ENCODE peak calls at places on chromosomes 1 and 21, in ten cellular contexts. N is EL, B is IMR-90, T is kidney tubule cell, J is activated B cell treated with CpG ODN at 0.5 μM for 24 hours, Z is HS-5, K is H1, E is osteocyte, A is testis, D is NCI-H2171 treated with DMSO at 0.1 percent for 48 hours. G is an unnamed sample.

GRCh38 chr1:160169553-160170399 is 18.4 kb downstream of the ATP1A4 start:
- DNase-seq in E (no peak), D (no peak), A (no peak), T (no peak), J (no peak), Z (no peak), K (peak), N (no peak), B (no peak), G (no peak)

GRCh38 chr21:15141236-15141970 is 76.6 kb upstream of the NRIP1 start:
- DNase-seq in E (no peak), K (no peak), A (no peak), B (no peak), N (no peak), D (no peak), T (peak), J (no peak), Z (no peak), G (no peak)

GRCh38 chr1:3610165-3610822 is 1.0 kb downstream of the MEGF6 start:
- DNase-seq in N (no peak), K (no peak), T (no peak), A (peak), E (no peak), B (no peak), D (peak), Z (no peak), J (no peak), G (no peak)

GRCh38 chr1:233075045-233075444 is 124.6 kb downstream of the NTPCR start:
- DNase-seq in N (peak), Z (peak), K (no peak), D (no peak), J (no peak), B (peak), A (no peak), T (peak), E (no peak), G (no peak)

GRCh38 chr1:42721926-42722325 is 18.1 kb downstream of the CLDN19 start:
- DNase-seq in A (no peak), B (no peak), E (no peak), N (no peak), K (no peak), D (peak), J (no peak), T (no peak), Z (no peak), G (no peak)

GRCh38 chr1:229579101-229579651 is 20.7 kb upstream of the ABCB10 start:
- DNase-seq in K (no peak), Z (no peak), T (peak), J (no peak), A (peak), D (peak), N (peak), B (peak), E (peak), G (no peak)

GRCh38 chr1:51840743-51841461 is 37.6 kb downstream of the NRDC start:
- DNase-seq in K (no peak), N (no peak), T (no peak), J (no peak), A (no peak), Z (no peak), D (peak), B (no peak), E (no peak), G (no peak)

GRCh38 chr1:39063191-39063590 is 37.0 kb downstream of the NDUFS5 start:
- DNase-seq in B (no peak), T (no peak), N (no peak), E (no peak), J (no peak), A (no peak), Z (no peak), K (no peak), D (no peak), G (peak)

GRCh38 chr21:45478115-45478801 is 64.0 kb downstream of the SLC19A1 start:
- DNase-seq in K (peak), J (peak), B (peak), N (peak), A (peak), D (peak), Z (no peak), E (no peak), T (peak), G (peak)

GRCh38 chr1:216390956-216391355 is 32.3 kb downstream of the USH2A start:
- DNase-seq in K (no peak), D (no peak), T (no peak), A (no peak), J (no peak), E (no peak), B (no peak), Z (no peak), N (no peak), G (no peak)

GRCh38 chr1:108505766-108506075 is 54.2 kb upstream of the EEIG2 start:
- DNase-seq in Z (no peak), A (no peak), J (no peak), E (no peak), T (no peak), B (no peak), N (no peak), D (no peak), K (no peak), G (no peak)

GRCh38 chr1:177511036-177511435 is 340.3 kb downstream of the BRINP2 start:
- DNase-seq in Z (no peak), K (no peak), J (no peak), N (no peak), T (no peak), A (no peak), D (no peak), B (no peak), E (no peak), G (no peak)

GRCh38 chr1:160674415-160674814 is 27.6 kb upstream of the SLAMF1 start:
- DNase-seq in A (no peak), B (no peak), E (no peak), J (no peak), Z (no peak), K (no peak), T (no peak), N (no peak), D (no peak), G (no peak)

GRCh38 chr1:155176544-155177071 is 3.0 kb downstream of the TRIM46 start:
- DNase-seq in A (peak), J (peak), K (no peak), B (peak), Z (no peak), N (peak), E (peak), T (peak), D (peak), G (peak)

GRCh38 chr1:203135636-203136305 is 8.2 kb downstream of the ADORA1 start:
- DNase-seq in B (no peak), J (no peak), E (no peak), A (no peak), Z (no peak), D (no peak), N (peak), T (peak), K (no peak), G (no peak)

GRCh38 chr1:64664287-64664686 is 80.6 kb upstream of the RAVER2 start:
- DNase-seq in B (no peak), A (no peak), Z (no peak), D (no peak), J (no peak), K (no peak), E (no peak), N (no peak), T (no peak), G (no peak)

GRCh38 chr1:978069-978834 is 3.6 kb downstream of the PERM1 start:
- DNase-seq in Z (no peak), B (no peak), T (no peak), J (no peak), K (no peak), E (no peak), A (no peak), D (no peak), N (no peak), G (no peak)

GRCh38 chr1:58764294-58764978 is 19.4 kb downstream of the JUN start:
- DNase-seq in T (peak), N (peak), B (peak), E (no peak), Z (peak), J (no peak), A (no peak), D (no peak), K (no peak), G (no peak)

GRCh38 chr1:64686828-64687724 is 57.8 kb upstream of the RAVER2 start:
- DNase-seq in N (peak), B (peak), Z (peak), E (no peak), K (no peak), A (no peak), J (no peak), D (peak), T (peak), G (no peak)

GRCh38 chr1:205748398-205749093 is 1.4 kb downstream of the NUCKS1 start:
- DNase-seq in A (peak), J (no peak), B (peak), T (peak), N (peak), E (no peak), D (peak), Z (no peak), K (no peak), G (no peak)

GRCh38 chr1:77841574-77841973 is 46.9 kb upstream of the NEXN start:
- DNase-seq in D (no peak), A (no peak), E (no peak), K (no peak), T (no peak), N (no peak), B (no peak), J (no peak), Z (no peak), G (no peak)

GRCh38 chr1:40788561-40789341 is 5.2 kb downstream of the KCNQ4 start:
- DNase-seq in J (no peak), T (no peak), Z (no peak), E (no peak), A (no peak), B (no peak), N (no peak), K (no peak), D (no peak), G (no peak)

GRCh38 chr1:108646661-108647269 is 14.1 kb downstream of the HENMT1 start:
- DNase-seq in B (peak), D (no peak), Z (peak), E (no peak), T (peak), K (no peak), N (peak), A (peak), J (no peak), G (peak)

GRCh38 chr1:48530727-48531351 is 58.8 kb upstream of the SPATA6 start:
- DNase-seq in A (peak), D (no peak), J (no peak), K (peak), N (peak), E (no peak), T (peak), Z (no peak), B (peak), G (no peak)

GRCh38 chr21:45412491-45412890 is 7.5 kb downstream of the COL18A1 start:
- DNase-seq in D (no peak), B (no peak), N (no peak), E (no peak), Z (no peak), J (no peak), K (no peak), T (no peak), A (no peak), G (peak)

GRCh38 chr1:184379111-184379752 is 7.6 kb upstream of the C1orf21 start:
- DNase-seq in K (no peak), T (no peak), A (no peak), N (no peak), D (no peak), E (no peak), J (no peak), Z (no peak), B (no peak), G (no peak)

GRCh38 chr21:37658121-37658993 is 257.9 kb downstream of the KCNJ6 start:
- DNase-seq in N (no peak), D (no peak), Z (no peak), J (no peak), E (no peak), K (no peak), A (no peak), T (no peak), B (no peak), G (no peak)

GRCh38 chr1:238552271-238552670 is 661.5 kb upstream of the ZP4 start:
- DNase-seq in J (no peak), T (peak), B (no peak), E (no peak), Z (no peak), N (no peak), D (no peak), K (no peak), A (no peak), G (no peak)

GRCh38 chr1:24374891-24375786 is 38.4 kb downstream of the STPG1 start:
- DNase-seq in J (no peak), E (no peak), D (peak), N (peak), A (no peak), K (peak), T (peak), Z (no peak), B (peak), G (no peak)

GRCh38 chr1:207327994-207328393 is 6.5 kb downstream of the CD55 start:
- DNase-seq in B (peak), T (peak), E (no peak), N (peak), K (no peak), Z (no peak), J (no peak), D (no peak), A (no peak), G (no peak)

GRCh38 chr1:43314233-43314632 is 13.5 kb downstream of the TIE1 start:
- DNase-seq in T (no peak), Z (no peak), K (no peak), N (no peak), D (no peak), A (no peak), J (no peak), E (no peak), B (no peak), G (peak)

GRCh38 chr1:155909894-155910293 is 1.3 kb downstream of the RIT1 start:
- DNase-seq in J (no peak), B (peak), Z (no peak), E (no peak), A (no peak), N (peak), T (peak), K (no peak), D (no peak), G (no peak)